ENCODE peak calls at places on chromosomes 11 and 22, in nine cellular contexts. J is psoas muscle; V is OCI-LY7; X is left cardiac atrium; N is activated CD4-positive, CD25-positive, alpha-beta regulatory T cell; E is NCI-H510A; O is activated CD8-positive, alpha-beta memory T cell treated with anti-CD3 and anti-CD28 coated beads for 1 hour; T is NCI-H1092 treated with DMSO at 0.1 percent for 48 hours; L is fibroblast of mammary gland. G is an unnamed sample.

GRCh38 chr22:31603081-31603525 is 58.9 kb downstream of the PISD start:
- DNase-seq in X (no peak), E (no peak), V (no peak), L (no peak), J (no peak), N (no peak), O (no peak), T (no peak), G (no peak)

GRCh38 chr22:42299586-42300285 is 29.3 kb upstream of the TCF20 start:
- DNase-seq in N (no peak), X (no peak), O (no peak), E (no peak), V (peak), T (no peak), J (no peak), L (no peak), G (peak)

GRCh38 chr22:49500076-49500460 is 327.6 kb downstream of the BRD1 start:
- DNase-seq in J (no peak), T (no peak), V (no peak), X (no peak), E (no peak), N (no peak), L (no peak), O (no peak), G (no peak)

GRCh38 chr11:29448246-29448877 is 568.5 kb downstream of the KCNA4 start:
- DNase-seq in T (peak), V (peak), X (no peak), L (peak), E (no peak), J (no peak), N (no peak), O (no peak), G (no peak)

GRCh38 chr22:49373289-49373666 is 454.4 kb downstream of the BRD1 start:
- DNase-seq in L (no peak), V (no peak), X (no peak), J (no peak), N (no peak), E (no peak), O (no peak), T (no peak), G (no peak)

GRCh38 chr11:13314676-13315394 is 37.2 kb downstream of the BMAL1 start:
- DNase-seq in O (no peak), T (no peak), V (no peak), E (no peak), N (no peak), J (no peak), X (no peak), L (no peak), G (no peak)

GRCh38 chr11:87443707-87444106 is 406.0 kb downstream of the TMEM135 start:
- DNase-seq in J (no peak), V (no peak), X (no peak), O (no peak), N (no peak), E (no peak), T (no peak), L (no peak), G (no peak)

GRCh38 chr11:16807306-16807705 is 68.9 kb downstream of the C11orf58 start:
- DNase-seq in E (no peak), L (no peak), O (no peak), T (no peak), N (no peak), J (no peak), X (no peak), V (no peak), G (no peak)

GRCh38 chr11:108959874-108960273 is 295.0 kb downstream of the DDX10 start:
- DNase-seq in X (no peak), T (no peak), L (no peak), V (no peak), N (no peak), E (no peak), O (no peak), J (no peak), G (no peak)

GRCh38 chr11:7903940-7904339 is 27.1 kb downstream of the OR10A6 start:
- DNase-seq in V (no peak), O (no peak), N (no peak), L (no peak), T (no peak), J (no peak), X (no peak), E (no peak), G (no peak)

GRCh38 chr11:62395885-62396778 is 22.7 kb upstream of the SCGB1A1 start:
- DNase-seq in J (no peak), X (no peak), O (no peak), T (no peak), E (no peak), N (no peak), L (no peak), V (no peak), G (no peak)

GRCh38 chr22:22817468-22818201 is 70.0 kb upstream of the IGLL5 start:
- DNase-seq in V (no peak), L (no peak), X (no peak), O (no peak), T (no peak), E (no peak), J (no peak), N (no peak), G (no peak)

G was measured in left lung.